ENCODE peak calls at places on chromosomes 11 and 22, in eight cellular contexts. F is LNCaP clone FGC; W is CD8-positive, alpha-beta memory T cell; D is WTC11; Z is SW 1271; P is fibroblast of the aortic adventitia; E is stimulated activated CD4-positive, alpha-beta T cell treated with anti-CD3 and anti-CD28 coated beads, TNF-alpha, amount 100 ng/mL, for 24 hours; U is mucosa of descending colon. L is an unnamed sample.

GRCh38 chr11:1015826-1016565 is 20.5 kb downstream of the MUC6 start:
- DNase-seq in F (no peak), W (no peak), D (no peak), Z (no peak), P (no peak), E (no peak), U (no peak), L (no peak)

GRCh38 chr22:28369849-28370248 is 309.8 kb downstream of the TTC28 start:
- DNase-seq in F (no peak), W (no peak), D (no peak), Z (no peak), P (no peak), E (no peak), U (no peak), L (no peak)

GRCh38 chr22:45863981-45864751 is 112.8 kb downstream of the WNT7B start:
- DNase-seq in F (no peak), W (peak), D (peak), Z (peak), P (peak), E (peak), U (peak), L (peak)

GRCh38 chr11:59263225-59263894 is 50.6 kb upstream of the MPEG1 start:
- DNase-seq in F (no peak), W (no peak), D (peak), Z (no peak), P (no peak), E (no peak), U (peak), L (peak)

GRCh38 chr11:119155733-119156492 is 7.1 kb downstream of the ABCG4 start:
- DNase-seq in F (no peak), W (no peak), D (peak), Z (peak), P (no peak), E (no peak), U (peak), L (no peak)

GRCh38 chr22:36369922-36370781 is 17.6 kb downstream of the MYH9 start:
- DNase-seq in F (no peak), W (no peak), D (no peak), Z (peak), P (peak), E (no peak), U (peak), L (peak)

GRCh38 chr22:28345304-28345703 is 334.3 kb downstream of the TTC28 start:
- DNase-seq in F (no peak), W (no peak), D (no peak), Z (no peak), P (peak), E (no peak), U (no peak), L (no peak)

GRCh38 chr11:88352139-88352538 is 14.6 kb upstream of the CTSC start:
- DNase-seq in F (peak), W (no peak), D (no peak), Z (no peak), P (peak), E (no peak), U (no peak), L (no peak)

GRCh38 chr11:62614275-62614674 is 1.2 kb downstream of the ROM1 start:
- DNase-seq in F (peak), W (no peak), D (no peak), Z (no peak), P (no peak), E (peak), U (no peak), L (no peak)

GRCh38 chr11:72553748-72554147 is 119.4 kb upstream of the CLPB start:
- DNase-seq in F (no peak), W (peak), D (peak), Z (no peak), P (no peak), E (no peak), U (no peak), L (no peak)

GRCh38 chr11:57763568-57763967 is 2.0 kb downstream of the CTNND1 start:
- DNase-seq in F (no peak), W (no peak), D (no peak), Z (peak), P (peak), E (no peak), U (no peak), L (no peak)

GRCh38 chr11:119376197-119376847 is 5.2 kb downstream of the USP2 start:
- DNase-seq in F (no peak), W (no peak), D (no peak), Z (no peak), P (no peak), E (no peak), U (no peak), L (no peak)

GRCh38 chr11:19552100-19552499 is 160.5 kb upstream of the NAV2 start:
- DNase-seq in F (no peak), W (no peak), D (no peak), Z (no peak), P (no peak), E (no peak), U (no peak), L (no peak)

GRCh38 chr11:88275636-88276035 is 61.9 kb downstream of the CTSC start:
- DNase-seq in F (no peak), W (no peak), D (no peak), Z (no peak), P (no peak), E (no peak), U (no peak), L (no peak)

GRCh38 chr11:47121056-47121455 is 55.6 kb downstream of the ARFGAP2 start:
- DNase-seq in F (no peak), W (no peak), D (no peak), Z (no peak), P (no peak), E (no peak), U (no peak), L (no peak)

GRCh38 chr11:66467034-66467659 is 442 bp downstream of the PELI3 start:
- DNase-seq in F (no peak), W (no peak), D (peak), Z (no peak), P (peak), E (no peak), U (no peak), L (no peak)

GRCh38 chr22:44932493-44932892 is 77.3 kb downstream of the PHF21B start:
- DNase-seq in F (no peak), W (no peak), D (no peak), Z (no peak), P (no peak), E (no peak), U (no peak), L (no peak)

GRCh38 chr22:49960967-49961600 is 512 bp downstream of the PIM3 start:
- DNase-seq in F (no peak), W (no peak), D (peak), Z (no peak), P (no peak), E (no peak), U (peak), L (peak)

GRCh38 chr11:94782446-94782845 is 14.3 kb downstream of the AMOTL1 start:
- DNase-seq in F (no peak), W (no peak), D (no peak), Z (no peak), P (peak), E (no peak), U (no peak), L (no peak)

GRCh38 chr11:126186031-126186698 is 25.3 kb downstream of the RPUSD4 start:
- DNase-seq in F (no peak), W (no peak), D (no peak), Z (no peak), P (no peak), E (no peak), U (no peak), L (no peak)

GRCh38 chr11:5550440-5551095 is 2.2 kb upstream of the OR52H1 start:
- DNase-seq in F (no peak), W (no peak), D (no peak), Z (peak), P (peak), E (no peak), U (no peak), L (no peak)

GRCh38 chr11:10436733-10437132 is 18.3 kb upstream of the AMPD3 start:
- DNase-seq in F (no peak), W (no peak), D (no peak), Z (no peak), P (no peak), E (no peak), U (no peak), L (no peak)

GRCh38 chr11:46520971-46521745 is 72.7 kb downstream of the AMBRA1 start:
- DNase-seq in F (no peak), W (no peak), D (no peak), Z (peak), P (peak), E (no peak), U (no peak), L (no peak)

L was measured in naive B cell.